ENCODE peak calls at places on chromosomes 2 and 18, in four cellular contexts. L, I, F and O are unnamed samples.

GRCh38 chr2:62229082-62229620 is 33.2 kb downstream of the B3GNT2 start:
- DNase-seq in L (no peak), I (no peak), F (no peak), O (no peak)

GRCh38 chr2:55431982-55432627 is 12.4 kb upstream of the CCDC88A start:
- DNase-seq in L (no peak), I (no peak), F (peak; percentile 65), O (no peak)

GRCh38 chr18:80163183-80163582 is 54.1 kb downstream of the ADNP2 start:
- DNase-seq in L (no peak), I (no peak), F (no peak), O (no peak)

GRCh38 chr2:240139666-240140393 is 628 bp downstream of the OTOS start:
- DNase-seq in L (no peak), I (peak; percentile 64), F (no peak), O (peak; percentile 2)

GRCh38 chr18:49915352-49915751 is 102.0 kb upstream of the ACAA2 start:
- DNase-seq in L (no peak), I (no peak), F (no peak), O (no peak)

GRCh38 chr2:199850718-199851498 is at the start of gene FTCDNL1:
- DNase-seq in L (peak; percentile 79), I (peak; percentile 84), F (peak; percentile 36), O (peak; percentile 71)

GRCh38 chr2:236178921-236179652 is 10.9 kb upstream of the GBX2 start:
- DNase-seq in L (no peak), I (no peak), F (no peak), O (no peak)

GRCh38 chr2:201952212-201952611 is 81.4 kb upstream of the FZD7 start:
- DNase-seq in L (no peak), I (no peak), F (no peak), O (no peak)

GRCh38 chr2:129781749-129782617 is 197.5 kb upstream of the RAB6C start:
- DNase-seq in L (no peak), I (no peak), F (no peak), O (no peak)

GRCh38 chr2:197946562-197946961 is 142.2 kb downstream of the PLCL1 start:
- DNase-seq in L (no peak), I (no peak), F (no peak), O (no peak)

GRCh38 chr18:24176727-24177416 is 38.0 kb downstream of the CABYR start:
- DNase-seq in L (peak; percentile 50), I (peak; percentile 81), F (peak; percentile 71), O (peak; percentile 65)

GRCh38 chr18:24180048-24180447 is 41.2 kb downstream of the CABYR start:
- DNase-seq in L (no peak), I (no peak), F (no peak), O (no peak)

GRCh38 chr18:24181806-24182205 is 42.9 kb downstream of the CABYR start:
- DNase-seq in L (no peak), I (no peak), F (peak; percentile 50), O (no peak)

GRCh38 chr18:24173997-24174396 is 35.1 kb downstream of the CABYR start:
- DNase-seq in L (no peak), I (no peak), F (no peak), O (no peak)

GRCh38 chr18:24177499-24178133 is 38.8 kb downstream of the CABYR start:
- DNase-seq in L (no peak), I (no peak), F (no peak), O (no peak)
- H3K4me3 ChIP-seq in L (no peak overlapping the region), I (no peak overlapping the region), F (no peak overlapping the region), O (no peak overlapping the region)

GRCh38 chr2:203715744-203716143 is 9.3 kb downstream of the CD28 start:
- DNase-seq in L (no peak), I (no peak), F (no peak), O (no peak)
- H3K4me1 ChIP-seq in L (no peaks in the 10 kb centered on the region), I (no peaks in the 10 kb centered on the region), F (peaks cover 4% of the 10 kb centered on the region), O (no peaks in the 10 kb centered on the region)

GRCh38 chr2:85037622-85038021 is 66.7 kb downstream of the KCMF1 start:
- DNase-seq in L (no peak), I (no peak), F (no peak), O (no peak)
- H3K36me3 ChIP-seq in L (peaks cover 46% of the 10 kb centered on the region), I (peaks cover 6% of the 10 kb centered on the region), F (peaks cover 38% of the 10 kb centered on the region), O (no peaks in the 10 kb centered on the region)

GRCh38 chr2:104851236-104852160 is 2.4 kb upstream of the POU3F3 start:
- DNase-seq in L (no peak), I (no peak), F (no peak), O (no peak)
- H3K4me3 ChIP-seq in L (peak overlapping the region; percentile 53), I (peak overlapping the region; percentile 88), F (no peak overlapping the region), O (no peak overlapping the region)

GRCh38 chr2:174124171-174124570 is 124.2 kb downstream of the OLA1 start:
- DNase-seq in L (no peak), I (no peak), F (no peak), O (no peak)

GRCh38 chr2:174121178-174121577 is 127.2 kb downstream of the OLA1 start:
- DNase-seq in L (no peak), I (no peak), F (no peak), O (no peak)

GRCh38 chr2:174122185-174122584 is 126.1 kb downstream of the OLA1 start:
- DNase-seq in L (no peak), I (no peak), F (no peak), O (no peak)

GRCh38 chr2:174120346-174120745 is 128.0 kb downstream of the OLA1 start:
- DNase-seq in L (no peak), I (no peak), F (no peak), O (no peak)

DNA sequence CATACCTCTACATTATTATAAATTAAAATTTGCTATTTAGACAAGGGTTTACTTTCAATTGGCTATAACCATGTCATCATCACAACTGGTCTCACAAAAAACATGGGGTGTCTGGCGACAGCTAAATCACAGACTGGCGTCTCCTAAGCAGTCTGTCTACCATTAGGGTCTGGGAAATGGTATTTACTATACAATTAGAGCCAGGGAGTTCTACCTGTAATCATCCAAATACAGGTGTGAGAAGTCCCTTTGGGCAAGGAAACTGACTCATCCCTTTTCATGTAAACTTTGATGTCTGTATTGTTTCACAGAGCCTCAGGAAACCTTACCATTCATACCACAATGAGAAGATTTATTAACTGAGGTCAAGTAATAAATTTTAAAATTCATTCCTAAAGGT is 126.7 kb downstream of the OLA1 start:
- DNase-seq in L (no peak), I (no peak), F (no peak), O (no peak)
- H3K4me1 ChIP-seq in L (no peaks in the 10 kb centered on the region), I (no peaks in the 10 kb centered on the region), F (peaks cover 10% of the 10 kb centered on the region), O (no peaks in the 10 kb centered on the region)

DNA sequence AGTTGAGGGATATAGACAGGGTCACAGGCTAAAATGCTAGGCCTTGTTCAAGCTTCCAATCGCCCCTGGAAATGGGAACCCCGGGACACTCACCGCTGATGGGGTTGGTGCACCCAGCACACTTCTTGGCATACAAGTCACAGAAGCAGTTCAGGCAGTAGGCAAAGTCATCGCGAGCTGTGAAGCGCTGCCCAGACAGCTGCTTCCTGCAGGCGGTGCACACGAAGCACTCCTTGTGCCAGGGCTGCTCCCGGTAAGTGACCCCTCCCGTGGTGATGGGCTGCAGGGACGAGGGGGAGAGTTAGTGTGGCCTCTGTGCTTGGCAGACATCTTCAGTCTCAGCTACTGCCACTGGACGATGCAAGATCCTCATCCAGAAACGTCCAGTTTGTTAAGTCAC is 25.9 kb downstream of the C2orf49 start:
- DNase-seq in L (no peak), I (no peak), F (no peak), O (no peak)
- H3K36me3 ChIP-seq in L (peaks cover 91% of the 10 kb centered on the region), I (peaks cover 4% of the 10 kb centered on the region), F (peaks cover 92% of the 10 kb centered on the region), O (peaks cover 36% of the 10 kb centered on the region)